ENCODE peak calls at places on chromosomes 16 and 17, in four cellular contexts. D, S, U and P are unnamed samples. For H3K36me3, the result is how much of the 10 kb centered on the place peaks cover.

GRCh38 chr16:57713596-57713995 is 19.0 kb downstream of the DRC7 start:
- DNase-seq in D (no peak), S (no peak), U (no peak), P (no peak)

GRCh38 chr17:77644981-77645380 is 313.5 kb upstream of the TNRC6C start:
- DNase-seq in D (no peak), S (no peak), U (no peak), P (no peak)

GRCh38 chr17:14768923-14769322 is 468.0 kb downstream of the HS3ST3B1 start:
- DNase-seq in D (no peak), S (no peak), U (no peak), P (peak)

GRCh38 chr17:10616502-10617119 is 40.5 kb downstream of the MYH3 start:
- DNase-seq in D (no peak), S (peak), U (peak), P (peak)

GRCh38 chr16:89795676-89796075 is 20.8 kb downstream of the FANCA start:
- DNase-seq in D (no peak), S (no peak), U (no peak), P (no peak)

GRCh38 chr17:51683291-51683690 is 422.9 kb downstream of the UTP18 start:
- DNase-seq in D (no peak), S (no peak), U (no peak), P (no peak)

GRCh38 chr17:46000292-46000691 is 1.2 kb downstream of the STH start:
- DNase-seq in D (no peak), S (no peak), U (no peak), P (no peak)

GRCh38 chr17:42312035-42312284 is 23.7 kb downstream of the STAT5A start:
- DNase-seq in D (no peak), S (no peak), U (no peak), P (no peak)

GRCh38 chr17:63529711-63530556 is 6.8 kb downstream of the KCNH6 start:
- DNase-seq in D (no peak), S (no peak), U (no peak), P (no peak)

GRCh38 chr17:63528183-63528582 is 5.0 kb downstream of the KCNH6 start:
- DNase-seq in D (no peak), S (no peak), U (no peak), P (no peak)

GRCh38 chr17:63531022-63531965 is 8.1 kb downstream of the KCNH6 start:
- DNase-seq in D (no peak), S (no peak), U (no peak), P (no peak)

GRCh38 chr17:63533433-63534077 is 10.4 kb downstream of the KCNH6 start:
- DNase-seq in D (no peak), S (no peak), U (no peak), P (no peak)

GRCh38 chr17:63530557-63531021 is 7.4 kb downstream of the KCNH6 start:
- DNase-seq in D (no peak), S (no peak), U (no peak), P (no peak)
- H3K36me3 ChIP-seq in D (under half), S (under half), U (under half), P (under half)

GRCh38 chr16:79083879-79084278 is 516.7 kb downstream of the MAF start:
- DNase-seq in D (no peak), S (no peak), U (peak), P (no peak)

GRCh38 chr16:79082955-79083354 is 517.6 kb downstream of the MAF start:
- DNase-seq in D (no peak), S (no peak), U (no peak), P (no peak)

GRCh38 chr16:79077391-79077790 is 523.1 kb downstream of the MAF start:
- DNase-seq in D (no peak), S (no peak), U (no peak), P (no peak)

GRCh38 chr16:79079656-79080420 is 520.7 kb downstream of the MAF start:
- DNase-seq in D (no peak), S (no peak), U (no peak), P (no peak)

DNA sequence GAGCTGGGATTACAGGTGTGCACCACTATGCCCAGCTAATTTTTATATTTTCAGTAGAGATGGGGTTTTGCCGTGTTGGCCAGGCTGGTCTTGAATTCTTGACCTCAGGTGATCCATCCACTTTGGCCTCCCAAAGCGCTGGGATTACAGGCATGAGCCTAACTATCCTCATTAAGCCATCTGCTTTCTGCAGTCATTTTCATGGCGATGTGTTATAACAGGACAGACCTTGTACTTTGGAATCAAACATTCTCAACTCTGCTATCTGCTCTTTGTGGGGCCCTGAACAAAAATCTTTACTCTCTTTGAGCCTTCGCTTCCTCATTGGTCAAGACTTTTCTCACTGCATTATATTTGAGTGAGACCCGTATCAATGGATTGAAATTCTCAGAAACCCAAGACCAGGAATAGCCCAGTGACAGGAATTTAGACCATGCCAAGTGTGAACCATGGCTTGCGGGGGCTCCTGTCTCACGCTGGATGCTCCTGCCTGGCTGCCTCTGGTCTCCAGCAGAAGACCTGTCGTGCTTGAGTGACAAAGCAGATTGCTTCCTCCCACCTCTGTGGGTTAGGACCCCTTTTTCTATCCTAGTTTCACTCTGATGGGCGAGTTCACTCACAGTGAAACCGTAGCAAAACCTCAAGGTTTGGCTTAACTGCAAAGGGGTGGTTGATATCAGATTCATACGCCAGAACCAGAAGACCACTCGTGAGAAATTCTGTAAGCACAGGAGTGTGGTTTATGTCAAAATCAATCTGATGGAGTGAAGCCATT is 519.1 kb downstream of the MAF start:
- DNase-seq in D (no peak), S (no peak), U (no peak), P (no peak)
- H3K36me3 ChIP-seq in D (under half), S (under half), U (under half), P (under half)

DNA sequence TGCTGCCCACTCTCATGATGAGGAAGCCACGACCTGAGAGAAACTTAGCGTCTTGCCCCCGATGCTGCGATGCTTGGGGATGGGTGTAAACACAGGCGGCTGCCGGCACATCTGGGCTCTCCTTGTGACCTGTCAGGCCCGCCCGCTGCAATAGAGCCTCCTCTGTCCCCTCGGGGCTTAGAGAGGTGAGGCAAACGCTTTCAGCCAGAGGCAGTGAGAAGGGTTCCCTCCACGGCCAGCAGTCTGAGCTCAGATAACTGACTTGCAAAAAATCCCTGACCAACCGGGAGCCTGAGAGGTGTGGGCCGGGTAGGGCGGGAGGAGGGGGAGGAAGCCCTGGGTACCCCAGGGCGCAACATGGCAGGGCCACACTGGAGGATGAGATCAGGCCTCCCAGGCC is 260.6 kb downstream of the C16orf95 start:
- DNase-seq in D (no peak), S (no peak), U (no peak), P (no peak)
- H3K36me3 ChIP-seq in D (under half), S (under half), U (under half), P (under half)

GRCh38 chr17:7229504-7229903 is 4.8 kb downstream of the DVL2 start:
- DNase-seq in D (no peak), S (no peak), U (no peak), P (no peak)
- H3K36me3 ChIP-seq in D (under half), S (under half), U (under half), P (half or more)

GRCh38 chr16:31269541-31269940 is 9.8 kb downstream of the ITGAM start:
- DNase-seq in D (no peak), S (no peak), U (no peak), P (no peak)

GRCh38 chr16:31270795-31271194 is 11.0 kb downstream of the ITGAM start:
- DNase-seq in D (no peak), S (no peak), U (no peak), P (no peak)

GRCh38 chr16:31273187-31273586 is 13.4 kb downstream of the ITGAM start:
- DNase-seq in D (no peak), S (no peak), U (no peak), P (no peak)

GRCh38 chr16:31273676-31274075 is 13.9 kb downstream of the ITGAM start:
- DNase-seq in D (no peak), S (no peak), U (no peak), P (no peak)

GRCh38 chr16:31271621-31272190 is 11.9 kb downstream of the ITGAM start:
- DNase-seq in D (no peak), S (no peak), U (no peak), P (no peak)
- H3K36me3 ChIP-seq in D (under half), S (under half), U (under half), P (under half)

GRCh38 chr16:27495191-27495590 is 54.5 kb downstream of the GTF3C1 start:
- DNase-seq in D (no peak), S (peak), U (no peak), P (no peak)
- H3K36me3 ChIP-seq in D (under half), S (half or more), U (half or more), P (half or more)

DNA sequence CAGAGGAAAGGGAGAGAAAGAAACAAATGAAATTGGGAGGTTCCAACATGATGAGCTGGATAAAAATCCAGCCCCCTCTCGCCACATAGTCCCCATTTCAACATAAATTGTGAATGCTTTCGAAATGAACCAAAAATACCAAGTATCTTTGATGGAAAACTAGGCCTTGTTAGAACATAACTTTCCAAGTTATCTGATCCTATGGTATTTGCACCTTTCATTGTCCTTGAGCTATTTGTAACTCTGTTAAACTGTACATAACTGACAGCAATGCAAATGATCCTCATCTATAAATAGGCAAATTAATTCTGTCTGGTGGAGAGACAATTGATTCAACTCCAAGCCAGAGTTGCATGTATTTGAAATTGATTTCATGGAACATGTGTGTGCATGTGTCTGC is 18.2 kb downstream of the CMTM4 start:
- DNase-seq in D (no peak), S (no peak), U (no peak), P (no peak)
- H3K36me3 ChIP-seq in D (under half), S (under half), U (under half), P (under half)

GRCh38 chr16:23538919-23539278 is 18.3 kb downstream of the EARS2 start:
- DNase-seq in D (no peak), S (no peak), U (no peak), P (no peak)
- H3K36me3 ChIP-seq in D (under half), S (under half), U (under half), P (half or more)